ENCODE peak calls at places on chromosomes 7 and 10, in four cellular contexts. I, K, C and D are unnamed samples.

GRCh38 chr10:51770719-51771118 is 71.3 kb upstream of the CSTF2T start:
- DNase-seq in K (no peak), C (no peak), I (no peak), D (no peak)

GRCh38 chr7:90879924-90880323 is 283.8 kb downstream of the CDK14 start:
- DNase-seq in K (peak), I (no peak), C (no peak), D (no peak)

GRCh38 chr10:101216207-101216607 is 13.1 kb downstream of the LBX1 start:
- DNase-seq in I (no peak), K (no peak), C (no peak), D (no peak)

GRCh38 chr7:100475549-100475948 is 3.5 kb downstream of the TSC22D4 start:
- DNase-seq in I (no peak), C (no peak), K (peak), D (no peak)

GRCh38 chr7:151570366-151570915 is 50.7 kb upstream of the RHEB start:
- DNase-seq in I (peak), K (no peak), C (peak), D (no peak)

GRCh38 chr10:118459642-118460193 is 117.6 kb upstream of the FAM204A start:
- DNase-seq in I (peak), C (peak), K (peak), D (peak)

GRCh38 chr7:148782757-148783456 is 84.2 kb downstream of the CUL1 start:
- DNase-seq in I (no peak), K (no peak), C (no peak), D (peak)

GRCh38 chr7:155804897-155805825 is 7.1 kb downstream of the SHH start:
- DNase-seq in K (peak), C (peak), I (no peak), D (no peak)

GRCh38 chr7:23888958-23889357 is 178.9 kb downstream of the STK31 start:
- DNase-seq in I (no peak), C (no peak), K (no peak), D (no peak)